ENCODE peak calls at places on chromosomes 5 and 9, in eight cellular contexts. V is tibial artery; O is endothelial cell of umbilical vein; R is CD8-positive, alpha-beta T cell; X is fibroblast of pulmonary artery; Z is neural progenitor cell; H is cardiac fibroblast; P is GM12878. U is an unnamed sample.

GRCh38 chr9:129384887-129385614 is 207.0 kb upstream of the IER5L start:
- DNase-seq in X (no peak), P (no peak), H (no peak), R (no peak), V (no peak), O (no peak), Z (no peak), U (no peak)

GRCh38 chr5:78597858-78598415 is 50.6 kb downstream of the LHFPL2 start:
- DNase-seq in R (no peak), O (peak), V (no peak), X (peak), P (no peak), H (peak), Z (no peak), U (peak)

GRCh38 chr9:122580360-122580759 is 2.8 kb downstream of the OR1L8 start:
- DNase-seq in R (no peak), H (peak), X (peak), V (no peak), O (peak), P (no peak), Z (no peak), U (peak)

GRCh38 chr5:143395638-143396352 is 7.7 kb downstream of the NR3C1 start:
- DNase-seq in R (no peak), P (no peak), X (no peak), O (no peak), V (no peak), H (peak), Z (no peak), U (no peak)

GRCh38 chr9:129122133-129122532 is 10.9 kb downstream of the PTPA start:
- DNase-seq in H (no peak), R (no peak), Z (no peak), X (no peak), O (no peak), P (no peak), V (no peak), U (no peak)

GRCh38 chr9:134717056-134717455 is 75.5 kb downstream of the COL5A1 start:
- DNase-seq in P (no peak), V (no peak), O (no peak), Z (no peak), R (no peak), X (no peak), H (no peak), U (no peak)

GRCh38 chr5:72377920-72378635 is 57.9 kb downstream of the PTCD2 start:
- DNase-seq in V (peak), P (no peak), R (no peak), Z (peak), O (no peak), X (peak), H (peak), U (no peak)

GRCh38 chr5:137303509-137303908 is 195.6 kb downstream of the SPOCK1 start:
- DNase-seq in X (no peak), V (no peak), R (no peak), H (no peak), Z (no peak), O (no peak), P (no peak), U (no peak)

GRCh38 chr5:67542489-67542888 is 345.9 kb upstream of the CD180 start:
- DNase-seq in R (no peak), H (no peak), P (no peak), O (no peak), V (no peak), Z (no peak), X (no peak), U (no peak)

GRCh38 chr5:137218471-137218870 is 280.7 kb downstream of the SPOCK1 start:
- DNase-seq in P (no peak), O (peak), X (peak), V (no peak), R (no peak), Z (no peak), H (peak), U (peak)

GRCh38 chr5:72197393-72197792 is 90.1 kb downstream of the MAP1B start:
- DNase-seq in P (no peak), O (no peak), R (no peak), H (no peak), Z (no peak), X (no peak), V (peak), U (no peak)

GRCh38 chr9:84519486-84519885 is 150.0 kb upstream of the NTRK2 start:
- DNase-seq in H (no peak), X (no peak), R (no peak), P (no peak), V (no peak), O (no peak), Z (no peak), U (no peak)

GRCh38 chr5:94499806-94500205 is 118.6 kb downstream of the KIAA0825 start:
- DNase-seq in H (no peak), Z (no peak), R (no peak), V (no peak), P (no peak), X (no peak), O (no peak), U (no peak)

GRCh38 chr5:174010365-174010764 is 21.4 kb downstream of the C5orf47 start:
- DNase-seq in P (no peak), O (no peak), V (no peak), Z (no peak), H (no peak), R (no peak), X (no peak), U (no peak)

GRCh38 chr9:7536310-7536939 is 263.2 kb downstream of the DMAC1 start:
- DNase-seq in R (no peak), Z (peak), P (no peak), O (peak), V (peak), H (peak), X (peak), U (no peak)

GRCh38 chr5:173004447-173004846 is 20.9 kb downstream of the ATP6V0E1 start:
- DNase-seq in X (no peak), P (no peak), H (no peak), R (no peak), V (no peak), O (no peak), Z (no peak), U (no peak)

GRCh38 chr9:91852801-91853347 is 97.2 kb downstream of the ROR2 start:
- DNase-seq in V (no peak), R (no peak), P (no peak), O (no peak), H (no peak), X (no peak), Z (no peak), U (no peak)

GRCh38 chr5:122313941-122314340 is 1.9 kb downstream of the SNCAIP start:
- DNase-seq in V (no peak), Z (no peak), H (peak), P (no peak), R (no peak), X (no peak), O (peak), U (no peak)

GRCh38 chr5:74013222-74013621 is 387.2 kb downstream of the ARHGEF28 start:
- DNase-seq in O (no peak), R (no peak), Z (no peak), V (no peak), P (no peak), H (no peak), X (no peak), U (no peak)

GRCh38 chr5:180790020-180790419 is 12.6 kb downstream of the MGAT1 start:
- DNase-seq in O (peak), R (no peak), P (no peak), Z (peak), H (no peak), X (no peak), V (no peak), U (no peak)

GRCh38 chr5:68368280-68368679 is 152.7 kb downstream of the PIK3R1 start:
- DNase-seq in P (no peak), O (no peak), Z (no peak), V (no peak), H (peak), X (no peak), R (no peak), U (peak)

GRCh38 chr9:111039203-111039907 is 1.1 kb upstream of the LPAR1 start:
- DNase-seq in Z (peak), R (no peak), V (no peak), X (no peak), P (no peak), O (no peak), H (no peak), U (no peak)

GRCh38 chr5:36495638-36496010 is 110.8 kb upstream of the SLC1A3 start:
- DNase-seq in H (no peak), R (no peak), O (no peak), V (no peak), Z (no peak), X (no peak), P (no peak), U (no peak)

GRCh38 chr9:3894764-3895163 is 369.0 kb upstream of the RFX3 start:
- DNase-seq in Z (no peak), P (no peak), V (no peak), R (no peak), X (peak), H (peak), O (no peak), U (peak)

GRCh38 chr9:35406183-35406959 is 83.5 kb upstream of the RUSC2 start:
- DNase-seq in H (no peak), R (no peak), O (no peak), P (no peak), X (no peak), V (no peak), Z (peak), U (no peak)

GRCh38 chr5:142063878-142064331 is 44.7 kb upstream of the NDFIP1 start:
- DNase-seq in O (peak), R (peak), Z (peak), V (peak), H (peak), P (no peak), X (peak), U (peak)

DNA sequence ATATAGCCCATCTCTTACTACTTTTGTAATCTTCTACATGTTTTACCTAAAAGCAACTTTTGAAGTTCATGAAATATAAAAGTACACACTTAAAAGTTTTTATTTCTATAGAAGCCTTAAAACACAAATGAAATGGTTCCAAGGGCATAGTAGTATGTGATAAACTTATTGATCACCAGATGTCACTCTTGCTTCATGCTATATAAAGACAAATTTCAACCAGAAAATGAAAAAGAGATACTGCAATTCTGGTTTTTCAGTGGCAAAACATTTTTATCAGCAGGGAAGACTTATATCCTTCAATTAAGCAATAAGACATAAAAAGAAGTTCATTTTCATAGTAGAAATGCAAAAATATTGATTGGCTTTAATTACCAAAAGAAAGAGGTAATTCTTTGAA is 69.4 kb upstream of the FBXL17 start:
- DNase-seq in P (no peak), H (no peak), Z (no peak), O (no peak), X (no peak), R (no peak), V (no peak), U (no peak)
- TF ChIP-seq CTCF in P (no peak), H (peak), Z (peak), O (no peak), X (no peak), R (no peak), V (no peak), U (peak)

DNA sequence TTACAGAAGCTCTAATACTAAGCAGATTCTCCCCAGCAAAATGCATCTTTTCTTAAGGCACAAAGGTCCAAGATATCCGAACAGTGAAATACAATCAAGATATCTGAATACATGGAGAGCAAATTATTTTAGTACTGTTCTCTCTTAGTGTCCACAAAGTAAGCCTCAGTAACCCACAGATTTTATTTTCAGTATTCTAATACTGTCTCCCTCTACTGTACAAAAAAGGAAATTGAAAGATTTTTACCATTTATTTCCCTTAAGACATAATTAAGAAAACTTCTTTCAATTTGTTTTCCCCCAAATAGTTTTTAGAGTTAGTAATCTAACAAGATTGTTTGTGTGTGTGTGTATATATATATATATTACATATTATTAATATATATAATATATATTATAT is 24.7 kb upstream of the NOL6 start:
- DNase-seq in Z (no peak), V (no peak), P (no peak), X (peak), O (peak), H (peak), R (no peak), U (no peak)
- TF ChIP-seq CTCF in Z (peak), V (no peak), P (peak), X (peak), O (no peak), H (peak), R (peak), U (peak)

DNA sequence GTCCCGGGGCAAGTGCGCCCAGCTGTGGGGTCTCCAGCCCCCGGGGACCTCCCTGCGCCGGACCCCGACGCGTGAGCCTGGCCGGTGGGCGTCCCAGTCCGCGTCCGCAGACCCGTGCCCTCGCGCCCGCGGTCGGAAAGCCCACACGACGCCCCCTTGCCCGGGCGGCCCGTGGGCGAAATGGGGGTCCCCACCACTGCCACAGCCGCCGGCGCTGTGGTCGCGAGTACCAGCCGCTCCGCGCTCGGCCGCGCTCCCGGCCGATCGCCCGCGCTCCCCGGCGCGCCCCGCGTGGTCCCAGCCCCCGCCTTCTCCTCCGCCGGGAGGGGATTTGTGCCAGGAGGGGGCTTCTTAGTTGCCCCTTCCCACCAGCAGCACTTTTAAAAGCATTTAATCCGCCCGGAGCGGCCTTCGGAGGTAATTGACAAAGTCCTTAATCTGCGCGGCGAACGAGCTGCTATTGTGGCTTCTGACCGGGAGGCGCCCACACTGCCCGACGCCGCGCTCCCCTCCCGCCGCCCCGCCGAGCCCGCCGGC is 426 bp upstream of the FIBCD1 start:
- DNase-seq in H (peak), O (no peak), R (no peak), Z (peak), V (no peak), X (no peak), P (no peak), U (no peak)
- TF ChIP-seq CTCF in H (no peak), O (no peak), R (no peak), Z (peak), V (no peak), X (no peak), P (no peak), U (peak)

DNA sequence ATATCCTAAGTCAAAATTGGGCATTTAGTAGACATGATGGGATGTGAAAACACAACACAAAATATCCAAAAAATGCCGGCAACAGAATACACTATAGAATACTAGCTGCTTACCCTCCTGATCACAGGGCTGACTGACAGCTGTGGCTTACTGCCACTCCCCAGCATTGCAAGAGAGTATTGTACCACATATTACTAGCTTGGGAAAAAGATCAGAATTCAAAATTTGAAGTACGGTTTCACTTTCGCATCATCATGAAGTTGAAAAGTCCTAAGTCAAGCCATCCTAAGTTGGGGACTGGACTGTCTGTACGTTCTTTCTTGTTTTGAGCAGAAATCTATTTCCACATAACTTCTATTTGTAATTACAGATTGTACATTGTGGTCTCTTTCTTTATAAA is 851.4 kb downstream of the MAT2B start:
- DNase-seq in H (no peak), X (no peak), O (no peak), V (no peak), P (no peak), Z (no peak), R (no peak), U (no peak)
- TF ChIP-seq CTCF in H (no peak), X (no peak), O (no peak), V (no peak), P (no peak), Z (no peak), R (no peak), U (no peak)

GRCh38 chr9:82491604-82492003 is 503.0 kb downstream of the SPATA31D1 start:
- DNase-seq in X (no peak), R (no peak), H (peak), V (no peak), P (no peak), Z (no peak), O (no peak), U (no peak)

GRCh38 chr9:82490019-82490499 is 501.5 kb downstream of the SPATA31D1 start:
- DNase-seq in O (no peak), R (no peak), P (no peak), H (peak), X (peak), Z (peak), V (no peak), U (peak)

GRCh38 chr9:82488702-82489578 is 500.4 kb downstream of the SPATA31D1 start:
- DNase-seq in R (no peak), Z (no peak), V (peak), X (peak), H (peak), P (no peak), O (no peak), U (peak)

GRCh38 chr9:82489579-82489915 is 501.0 kb downstream of the SPATA31D1 start:
- DNase-seq in R (no peak), Z (no peak), O (no peak), P (no peak), V (no peak), H (peak), X (peak), U (no peak)

GRCh38 chr9:82492274-82492673 is 503.7 kb downstream of the SPATA31D1 start:
- DNase-seq in X (no peak), O (no peak), V (no peak), R (no peak), Z (no peak), H (no peak), P (no peak), U (no peak)
- TF ChIP-seq CTCF in X (no peak), O (no peak), V (no peak), R (no peak), Z (no peak), H (no peak), P (no peak), U (peak)

DNA sequence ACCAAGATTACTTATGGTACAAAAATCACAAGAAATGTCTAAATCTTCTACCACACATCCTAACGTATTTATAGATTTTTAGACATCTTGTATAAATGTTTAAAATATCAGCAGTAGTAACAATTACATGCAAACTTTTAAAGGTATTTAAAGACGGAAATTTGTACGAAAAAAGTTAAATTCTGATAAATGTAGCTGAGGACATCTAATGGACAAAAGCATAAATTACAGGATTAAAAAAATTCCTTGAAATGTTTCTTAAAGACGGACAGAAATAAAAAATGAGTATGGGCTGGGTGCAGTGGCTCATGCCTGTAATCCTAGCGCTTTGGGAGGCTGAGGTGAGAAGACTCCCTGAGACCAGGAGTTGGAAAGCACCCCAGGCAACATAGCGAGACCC is 15.8 kb downstream of the ERCC8 start:
- DNase-seq in P (no peak), R (no peak), O (peak), Z (no peak), X (peak), H (peak), V (no peak), U (no peak)
- TF ChIP-seq CTCF in P (no peak), R (no peak), O (no peak), Z (peak), X (peak), H (peak), V (no peak), U (peak)

DNA sequence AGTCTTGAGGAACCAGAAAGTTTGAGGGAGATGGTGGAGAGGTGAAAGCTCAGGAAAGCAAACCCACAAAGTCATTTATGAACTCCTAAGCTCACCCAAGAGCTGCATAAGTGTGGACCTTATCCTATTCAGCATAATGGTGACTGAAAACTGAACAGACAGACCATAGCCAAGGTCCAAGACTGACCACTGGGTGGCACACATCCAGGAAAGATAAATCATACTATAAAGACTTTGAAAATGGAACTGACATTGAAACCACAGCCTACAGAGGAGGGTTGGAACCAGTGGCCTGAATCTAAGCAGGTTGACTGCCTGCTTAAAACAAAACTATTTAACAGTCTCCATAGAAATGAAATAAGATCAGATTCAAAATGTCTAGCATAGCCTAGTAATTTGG is 121.1 kb upstream of the RGS7BP start:
- DNase-seq in H (peak), V (no peak), X (peak), Z (peak), O (peak), P (no peak), R (no peak), U (no peak)
- TF ChIP-seq CTCF in H (peak), V (no peak), X (peak), Z (peak), O (peak), P (peak), R (no peak), U (no peak)

U was measured in HFFc6.